ENCODE peak calls at places on chromosomes 5 and 9, in six cellular contexts. V is GM23338; J is T-helper 2 cell; I is cardiac muscle cell; L is activated naive CD4-positive, alpha-beta T cell treated with anti-CD3 and anti-CD28 coated beads, Interleukin-2, amount 50 U/mL, for 16 hours; E is activated CD8-positive, alpha-beta memory T cell treated with anti-CD3 and anti-CD28 coated beads for 24 hours. T is an unnamed sample.
A peak's percentile ranks its signal among the peaks of the same experiment; 100 is the strongest.

GRCh38 chr5:110956280-110956912 is 115.1 kb upstream of the TSLP start:
- DNase-seq in L (no peak), J (no peak), I (no peak), V (peak; percentile 5), E (no peak), T (no peak)

GRCh38 chr9:121808781-121809180 is 157.3 kb downstream of the DAB2IP start:
- DNase-seq in L (no peak), V (no peak), E (no peak), I (no peak), J (no peak), T (no peak)

GRCh38 chr5:66595877-66596790 is at the start of gene MAST4:
- DNase-seq in V (peak; percentile 95), I (peak; percentile 92), E (peak; percentile 84), J (peak; percentile 19), L (peak; percentile 58), T (no peak)

GRCh38 chr5:155616779-155617392 is 603.3 kb downstream of the KIF4B start:
- DNase-seq in E (peak; percentile 78), L (peak; percentile 45), I (peak; percentile 42), V (peak; percentile 75), J (no peak), T (no peak)

GRCh38 chr9:133726401-133727276 is 11.5 kb downstream of the SARDH start:
- DNase-seq in V (peak; percentile 70), L (peak; percentile 71), E (peak; percentile 82), I (peak; percentile 71), J (peak; percentile 50), T (peak; percentile 27)

GRCh38 chr5:158174918-158175663 is 316.1 kb upstream of the CLINT1 start:
- DNase-seq in I (peak; percentile 83), J (no peak), V (peak; percentile 95), L (peak; percentile 48), E (peak; percentile 75), T (no peak)

GRCh38 chr9:38043931-38044623 is 24.9 kb downstream of the SHB start:
- DNase-seq in J (no peak), V (no peak), L (no peak), E (no peak), I (no peak), T (no peak)

GRCh38 chr5:164119806-164120440 is 614.5 kb downstream of the MAT2B start:
- DNase-seq in J (no peak), L (no peak), E (no peak), I (no peak), V (peak; percentile 58), T (no peak)

GRCh38 chr5:151107738-151108520 is 27.1 kb upstream of the TNIP1 start:
- DNase-seq in V (no peak), I (no peak), J (no peak), E (no peak), L (no peak), T (no peak)

GRCh38 chr5:124819201-124819600 is 72.8 kb upstream of the ZNF608 start:
- DNase-seq in L (no peak), E (no peak), I (no peak), J (no peak), V (no peak), T (no peak)

GRCh38 chr5:57488308-57488955 is 5.8 kb upstream of the ACTBL2 start:
- DNase-seq in V (no peak), J (no peak), I (no peak), E (no peak), L (no peak), T (no peak)

GRCh38 chr5:61809651-61810050 is 477.6 kb downstream of the ZSWIM6 start:
- DNase-seq in L (no peak), V (no peak), E (no peak), I (no peak), J (no peak), T (no peak)

GRCh38 chr5:132853790-132854189 is 12.5 kb downstream of the GDF9 start:
- DNase-seq in V (no peak), I (no peak), L (no peak), E (no peak), J (no peak), T (no peak)

GRCh38 chr9:73143606-73144328 is 7.9 kb upstream of the ANXA1 start:
- DNase-seq in E (no peak), I (no peak), J (no peak), L (no peak), V (no peak), T (no peak)

GRCh38 chr5:31948006-31948405 is 226.1 kb downstream of the GOLPH3 start:
- DNase-seq in E (no peak), I (no peak), J (no peak), V (no peak), L (no peak), T (no peak)

GRCh38 chr9:131276891-131277672 is 772 bp upstream of the FAM78A start:
- DNase-seq in E (peak; percentile 79), I (peak; percentile 53), J (no peak), V (no peak), L (peak; percentile 51), T (no peak)

GRCh38 chr5:9160747-9161146 is 385.1 kb downstream of the SEMA5A start:
- DNase-seq in J (no peak), V (no peak), E (no peak), I (no peak), L (no peak), T (no peak)

GRCh38 chr9:96654450-96655197 is 493 bp downstream of the PRXL2C start:
- DNase-seq in V (peak; percentile 85), L (peak; percentile 59), J (peak; percentile 42), E (peak; percentile 82), I (peak; percentile 92), T (peak; percentile 49)

GRCh38 chr5:138918680-138919079 is 43.5 kb upstream of the LRRTM2 start:
- DNase-seq in V (no peak), L (no peak), E (no peak), I (no peak), J (no peak), T (no peak)

GRCh38 chr9:137459601-137460362 is 648 bp upstream of the NSMF start:
- DNase-seq in V (no peak), I (no peak), J (no peak), E (no peak), L (peak; percentile 19), T (no peak)

GRCh38 chr5:57225553-57225952 is 51.7 kb downstream of the GPBP1 start:
- DNase-seq in I (no peak), V (no peak), J (no peak), E (no peak), L (no peak), T (no peak)

GRCh38 chr5:159100928-159101646 is 1.4 kb upstream of the EBF1 start:
- DNase-seq in E (no peak), J (no peak), L (no peak), V (no peak), I (no peak), T (no peak)

GRCh38 chr5:150661086-150661485 is at the start of gene MYOZ3:
- DNase-seq in E (no peak), I (no peak), V (no peak), L (no peak), J (no peak), T (no peak)

GRCh38 chr5:93382188-93382587 is 198.8 kb downstream of the NR2F1-AS1 start:
- DNase-seq in V (no peak), I (no peak), J (no peak), E (no peak), L (no peak), T (no peak)

T was measured in activated T-helper 9 cell treated with anti-CD3 and anti-CD28 coated beads, Interleukin-2, amount 50 U/mL, for 16 hours.